ENCODE peak calls at places on chromosomes 5 and 9, in four cellular contexts. One of them, this sample, is unnamed.

GRCh38 chr9:22119537-22120167 is 110.5 kb upstream of the CDKN2B start:
- DNase-seq in H1: no peak
- DNase-seq in K562: no peak
- DNase-seq in GM12891: no peak
- DNase-seq in this sample: no peak

GRCh38 chr9:129208191-129209091 is 30.4 kb upstream of the IER5L start:
- DNase-seq in K562: peak; percentile 51
- DNase-seq in H1: peak; percentile 51
- DNase-seq in GM12891: no peak
- DNase-seq in this sample: no peak

GRCh38 chr9:76463211-76463610 is 4.2 kb downstream of the GCNT1 start:
- DNase-seq in K562: no peak
- DNase-seq in GM12891: no peak
- DNase-seq in H1: no peak
- DNase-seq in this sample: no peak

GRCh38 chr5:142287096-142287972 is 37.5 kb downstream of the SPRY4 start:
- DNase-seq in K562: no peak
- DNase-seq in GM12891: no peak
- DNase-seq in H1: no peak
- DNase-seq in this sample: no peak

GRCh38 chr5:602466-603035 is 9.6 kb upstream of the CEP72 start:
- DNase-seq in K562: no peak
- DNase-seq in GM12891: no peak
- DNase-seq in H1: no peak
- DNase-seq in this sample: no peak

GRCh38 chr5:61632064-61632463 is 300.0 kb downstream of the ZSWIM6 start:
- DNase-seq in H1: no peak
- DNase-seq in K562: no peak
- DNase-seq in GM12891: no peak
- DNase-seq in this sample: no peak

GRCh38 chr5:124463840-124464239 is 282.6 kb downstream of the ZNF608 start:
- DNase-seq in GM12891: no peak
- DNase-seq in K562: no peak
- DNase-seq in H1: no peak
- DNase-seq in this sample: no peak

GRCh38 chr9:110183208-110184145 is 24.5 kb downstream of the C9orf152 start:
- DNase-seq in K562: peak; percentile 76
- DNase-seq in H1: peak; percentile 17
- DNase-seq in GM12891: peak; percentile 35
- DNase-seq in this sample: peak; percentile 21

GRCh38 chr5:1380011-1380817 is 35.3 kb upstream of the CLPTM1L start:
- DNase-seq in K562: peak; percentile 58
- DNase-seq in GM12891: peak; percentile 54
- DNase-seq in H1: no peak
- DNase-seq in this sample: no peak

GRCh38 chr5:10427201-10427600 is 14.5 kb upstream of the ROPN1L start:
- DNase-seq in K562: no peak
- DNase-seq in H1: no peak
- DNase-seq in GM12891: no peak
- DNase-seq in this sample: no peak

GRCh38 chr9:135225619-135226228 is 138.3 kb downstream of the OLFM1 start:
- DNase-seq in K562: no peak
- DNase-seq in H1: no peak
- DNase-seq in GM12891: no peak
- DNase-seq in this sample: no peak

GRCh38 chr9:70422371-70423043 is 8.1 kb upstream of the KLF9 start:
- DNase-seq in H1: no peak
- DNase-seq in K562: no peak
- DNase-seq in GM12891: no peak
- DNase-seq in this sample: no peak

GRCh38 chr5:20129491-20129890 is 141.5 kb upstream of the CDH18 start:
- DNase-seq in GM12891: no peak
- DNase-seq in H1: no peak
- DNase-seq in K562: no peak
- DNase-seq in this sample: no peak

GRCh38 chr9:19193029-19193324 is 37.5 kb upstream of the DENND4C start:
- DNase-seq in K562: peak; percentile 33
- DNase-seq in H1: no peak
- DNase-seq in GM12891: no peak
- DNase-seq in this sample: no peak

GRCh38 chr5:145360936-145361335 is 474.2 kb downstream of the PRELID2 start:
- DNase-seq in H1: no peak
- DNase-seq in K562: no peak
- DNase-seq in GM12891: no peak
- DNase-seq in this sample: no peak

GRCh38 chr9:134526798-134527492 is 114.7 kb upstream of the COL5A1 start:
- DNase-seq in K562: no peak
- DNase-seq in H1: no peak
- DNase-seq in GM12891: no peak
- DNase-seq in this sample: no peak

GRCh38 chr9:122215663-122216062 is 13.1 kb downstream of the LHX6 start:
- DNase-seq in K562: no peak
- DNase-seq in GM12891: no peak
- DNase-seq in H1: no peak
- DNase-seq in this sample: no peak

GRCh38 chr9:123511326-123511974 is 155.5 kb downstream of the CRB2 start:
- DNase-seq in GM12891: no peak
- DNase-seq in K562: no peak
- DNase-seq in H1: no peak
- DNase-seq in this sample: no peak

GRCh38 chr5:132049093-132049492 is 11.4 kb upstream of the IL3 start:
- DNase-seq in H1: no peak
- DNase-seq in GM12891: no peak
- DNase-seq in K562: no peak
- DNase-seq in this sample: no peak

GRCh38 chr9:4638968-4639367 is 23.1 kb upstream of the PLPP6 start:
- DNase-seq in H1: no peak
- DNase-seq in GM12891: no peak
- DNase-seq in K562: no peak
- DNase-seq in this sample: no peak

GRCh38 chr5:137612576-137612975 is 113.5 kb upstream of the SPOCK1 start:
- DNase-seq in GM12891: no peak
- DNase-seq in K562: no peak
- DNase-seq in H1: no peak
- DNase-seq in this sample: no peak

GRCh38 chr5:71874521-71874920 is 155.4 kb downstream of the CARTPT start:
- DNase-seq in K562: no peak
- DNase-seq in H1: no peak
- DNase-seq in GM12891: no peak
- DNase-seq in this sample: no peak

GRCh38 chr5:77394064-77394716 is 97.9 kb downstream of the WDR41 start:
- DNase-seq in H1: no peak
- DNase-seq in GM12891: no peak
- DNase-seq in K562: no peak
- DNase-seq in this sample: no peak

GRCh38 chr5:111755942-111756353 is 1.0 kb downstream of the NREP start:
- DNase-seq in H1: no peak
- DNase-seq in GM12891: no peak
- DNase-seq in K562: no peak
- DNase-seq in this sample: no peak

GRCh38 chr9:116494815-116495634 is 192.1 kb upstream of the TRIM32 start:
- DNase-seq in K562: peak; percentile 73
- DNase-seq in H1: no peak
- DNase-seq in GM12891: no peak
- DNase-seq in this sample: no peak

GRCh38 chr9:95029251-95029650 is 288.3 kb downstream of the FANCC start:
- DNase-seq in K562: no peak
- DNase-seq in H1: no peak
- DNase-seq in GM12891: no peak
- DNase-seq in this sample: no peak

GRCh38 chr5:68436686-68437520 is 221.3 kb downstream of the PIK3R1 start:
- DNase-seq in H1: no peak
- DNase-seq in GM12891: no peak
- DNase-seq in K562: no peak
- DNase-seq in this sample: no peak

GRCh38 chr9:134425401-134425800 is 99.1 kb downstream of the RXRA start:
- DNase-seq in GM12891: no peak
- DNase-seq in H1: no peak
- DNase-seq in K562: no peak
- DNase-seq in this sample: no peak

GRCh38 chr5:135386886-135387628 is 12.0 kb downstream of the MACROH2A1 start:
- DNase-seq in K562: peak; percentile 92
- DNase-seq in H1: no peak
- DNase-seq in GM12891: no peak
- DNase-seq in this sample: no peak

GRCh38 chr5:145937432-145938250 is 1.3 kb downstream of the SH3RF2 start:
- DNase-seq in GM12891: no peak
- DNase-seq in K562: no peak
- DNase-seq in H1: peak; percentile 13
- DNase-seq in this sample: peak; percentile 17

GRCh38 chr5:137604348-137605095 is 105.4 kb upstream of the SPOCK1 start:
- DNase-seq in H1: no peak
- DNase-seq in K562: no peak
- DNase-seq in GM12891: no peak
- DNase-seq in this sample: no peak

GRCh38 chr9:36825179-36825578 is 208.9 kb downstream of the PAX5 start:
- DNase-seq in K562: no peak
- DNase-seq in GM12891: no peak
- DNase-seq in H1: no peak
- DNase-seq in this sample: no peak

DNA sequence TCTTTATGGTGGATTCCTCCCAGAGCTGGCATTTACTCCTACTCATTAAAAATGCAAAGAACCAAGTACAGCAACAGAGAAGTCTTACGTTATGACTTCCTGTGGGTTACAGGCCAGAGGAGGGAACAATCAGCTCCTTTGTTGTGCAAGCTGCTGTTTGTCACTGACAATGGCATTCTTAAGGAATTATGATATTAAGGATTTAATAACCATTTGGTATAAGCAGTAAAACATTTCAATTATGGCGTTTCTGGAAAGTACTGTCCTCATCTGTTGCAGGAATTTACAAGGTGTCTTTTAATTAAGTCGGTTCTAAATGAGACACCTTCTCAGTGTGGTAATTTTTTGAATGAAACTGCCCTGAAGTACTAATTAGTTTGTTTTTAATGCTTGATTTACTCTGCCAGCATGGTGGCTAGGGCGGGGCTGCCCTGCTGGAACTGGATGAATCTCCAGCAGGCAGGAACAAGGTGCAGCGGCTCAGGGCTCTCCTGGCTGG is 49.1 kb upstream of the VDAC1 start:
- DNase-seq in H1: no peak
- DNase-seq in GM12891: no peak
- DNase-seq in K562: no peak
- DNase-seq in this sample: no peak
- TF ChIP-seq TAF1 in H1: no peak
- TF ChIP-seq TAF1 in GM12891: no peak
- TF ChIP-seq TAF1 in K562: no peak
- TF ChIP-seq TAF1 in this sample: no peak

DNA sequence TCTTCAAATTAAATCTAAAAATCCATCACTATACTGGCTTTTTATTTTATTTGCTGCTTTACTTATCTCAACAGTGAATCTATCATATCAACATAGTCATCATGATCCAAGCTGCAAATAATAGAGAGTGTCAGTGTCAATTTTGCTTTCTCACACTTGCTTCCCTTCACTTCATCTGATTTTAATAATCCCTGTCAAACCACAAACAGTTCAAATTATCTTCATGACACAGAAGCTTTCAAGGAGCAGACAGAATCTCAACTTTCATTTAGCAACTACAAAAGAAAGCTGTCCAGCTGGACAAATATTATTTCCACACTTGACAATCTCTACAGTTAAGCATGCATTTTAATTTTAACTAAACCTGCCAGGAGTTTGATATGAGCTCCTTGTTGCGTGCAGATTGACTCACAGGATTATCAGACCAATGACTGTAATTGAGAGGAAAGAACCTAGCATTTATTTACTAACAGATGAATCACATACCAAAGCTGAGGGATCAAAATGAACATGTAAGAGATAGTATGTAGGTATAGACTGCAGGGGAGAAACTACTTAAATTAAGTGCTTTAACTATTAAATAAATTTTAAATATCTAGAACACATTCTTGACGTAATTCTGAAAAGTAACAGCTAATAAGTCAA is 56.0 kb downstream of the KIAA0825 start:
- DNase-seq in H1: no peak
- DNase-seq in K562: no peak
- DNase-seq in GM12891: no peak
- DNase-seq in this sample: no peak
- TF ChIP-seq TAF1 in H1: no peak
- TF ChIP-seq TAF1 in K562: no peak
- TF ChIP-seq TAF1 in GM12891: no peak
- TF ChIP-seq TAF1 in this sample: no peak

GRCh38 chr5:9188131-9188530 is 357.7 kb downstream of the SEMA5A start:
- DNase-seq in K562: no peak
- DNase-seq in GM12891: no peak
- DNase-seq in H1: no peak
- DNase-seq in this sample: no peak
- TF ChIP-seq TAF1 in K562: no peak
- TF ChIP-seq TAF1 in GM12891: no peak
- TF ChIP-seq TAF1 in H1: no peak
- TF ChIP-seq TAF1 in this sample: no peak

GRCh38 chr5:43156388-43156787 is 35.6 kb upstream of the NIM1K start:
- DNase-seq in H1: no peak
- DNase-seq in GM12891: no peak
- DNase-seq in K562: no peak
- DNase-seq in this sample: no peak
- TF ChIP-seq TAF1 in H1: no peak
- TF ChIP-seq TAF1 in GM12891: no peak
- TF ChIP-seq TAF1 in K562: no peak
- TF ChIP-seq TAF1 in this sample: no peak

GRCh38 chr5:122014232-122014940 is 52.6 kb downstream of the SRFBP1 start:
- DNase-seq in GM12891: no peak
- DNase-seq in H1: no peak
- DNase-seq in K562: no peak
- DNase-seq in this sample: no peak
- TF ChIP-seq TAF1 in GM12891: no peak
- TF ChIP-seq TAF1 in H1: no peak
- TF ChIP-seq TAF1 in K562: no peak
- TF ChIP-seq TAF1 in this sample: no peak

GRCh38 chr5:152349683-152350526 is 55.2 kb downstream of the NMUR2 start:
- DNase-seq in GM12891: peak; percentile 33
- DNase-seq in H1: peak; percentile 17
- DNase-seq in K562: peak; percentile 30
- DNase-seq in this sample: peak; percentile 4
- TF ChIP-seq TAF1 in GM12891: no peak
- TF ChIP-seq TAF1 in H1: no peak
- TF ChIP-seq TAF1 in K562: no peak
- TF ChIP-seq TAF1 in this sample: no peak

DNA sequence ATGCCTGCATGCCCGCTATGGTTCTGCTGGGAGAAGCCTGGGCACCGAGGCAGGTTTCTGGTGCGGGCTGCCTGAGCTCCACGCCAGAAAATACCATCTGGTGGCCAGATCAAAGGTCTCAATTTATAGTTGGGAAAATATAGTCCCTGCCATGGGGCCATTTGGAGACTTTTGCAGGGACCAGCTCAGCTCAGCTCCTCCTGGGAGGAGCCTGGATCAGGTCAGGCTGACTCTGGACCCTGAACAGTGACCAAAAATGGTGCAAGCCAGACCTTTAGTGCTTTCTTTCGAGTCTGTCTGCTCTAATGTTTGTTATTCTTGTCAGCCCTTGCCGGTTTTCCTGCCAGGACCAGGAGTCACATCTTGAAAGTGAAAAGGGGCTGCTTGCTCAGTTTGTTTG is 31.8 kb downstream of the HMCN2 start:
- DNase-seq in H1: no peak
- DNase-seq in GM12891: no peak
- DNase-seq in K562: no peak
- DNase-seq in this sample: no peak
- TF ChIP-seq TAF1 in H1: no peak
- TF ChIP-seq TAF1 in GM12891: no peak
- TF ChIP-seq TAF1 in K562: no peak
- TF ChIP-seq TAF1 in this sample: no peak

This sample was measured in GM12892.